ENCODE peak calls at places on chromosomes 5 and 9, in eight cellular contexts. C is activated T-cell treated with anti-CD3 and anti-CD28 coated beads for 4 hours; D is stimulated activated CD8-positive, alpha-beta memory T cell treated with anti-CD3 and anti-CD28 coated beads, Interleukin-7, amount 100 ng/mL, for 1 hour; S is occipital lobe; F is GM04503; H is esophagus muscularis mucosa; L is HT1080; K is A172. Q is an unnamed sample.

GRCh38 chr9:15357050-15357653 is 50.1 kb upstream of the TTC39B start:
- DNase-seq in C (no peak), D (no peak), S (no peak), F (no peak), H (no peak), L (no peak), K (no peak), Q (no peak)

GRCh38 chr5:76397200-76397599 is 5.9 kb upstream of the IQGAP2 start:
- DNase-seq in C (no peak), D (no peak), S (no peak), F (no peak), H (no peak), L (no peak), K (no peak), Q (no peak)

GRCh38 chr9:28341913-28342312 is 768.6 kb upstream of the C9orf72 start:
- DNase-seq in C (no peak), D (no peak), S (no peak), F (no peak), H (no peak), L (no peak), K (no peak), Q (no peak)

GRCh38 chr5:16773990-16774389 is 157.2 kb upstream of the RETREG1 start:
- DNase-seq in C (no peak), D (no peak), S (no peak), F (peak), H (no peak), L (no peak), K (no peak), Q (no peak)

GRCh38 chr5:149337746-149338145 is 7.6 kb upstream of the GRPEL2 start:
- DNase-seq in C (no peak), D (no peak), S (no peak), F (no peak), H (no peak), L (no peak), K (no peak), Q (no peak)

GRCh38 chr5:98933446-98934072 is 4.8 kb upstream of the CHD1 start:
- DNase-seq in C (peak), D (no peak), S (no peak), F (no peak), H (no peak), L (no peak), K (no peak), Q (no peak)

GRCh38 chr9:114616684-114617520 is 5.8 kb downstream of the TMEM268 start:
- DNase-seq in C (no peak), D (no peak), S (no peak), F (no peak), H (no peak), L (no peak), K (no peak), Q (no peak)

GRCh38 chr5:128403350-128403749 is 134.7 kb downstream of the FBN2 start:
- DNase-seq in C (no peak), D (no peak), S (no peak), F (no peak), H (no peak), L (no peak), K (no peak), Q (no peak)

GRCh38 chr5:169423580-169424278 is 122.8 kb upstream of the SLIT3 start:
- DNase-seq in C (no peak), D (no peak), S (no peak), F (no peak), H (no peak), L (no peak), K (no peak), Q (no peak)

GRCh38 chr5:170105643-170106611 is at the start of gene FOXI1:
- DNase-seq in C (no peak), D (no peak), S (no peak), F (no peak), H (no peak), L (no peak), K (no peak), Q (peak)

GRCh38 chr5:138466058-138466899 is 1.0 kb downstream of the EGR1 start:
- DNase-seq in C (no peak), D (no peak), S (no peak), F (no peak), H (no peak), L (no peak), K (no peak), Q (no peak)

GRCh38 chr9:87280421-87280820 is 217.2 kb upstream of the DAPK1 start:
- DNase-seq in C (no peak), D (no peak), S (no peak), F (peak), H (no peak), L (peak), K (peak), Q (no peak)

GRCh38 chr5:179371681-179372675 is 26.7 kb upstream of the ADAMTS2 start:
- DNase-seq in C (no peak), D (no peak), S (no peak), F (no peak), H (no peak), L (no peak), K (no peak), Q (peak)

GRCh38 chr9:94534901-94535300 is 20.0 kb upstream of the PCAT7 start:
- DNase-seq in C (no peak), D (no peak), S (no peak), F (no peak), H (no peak), L (no peak), K (peak), Q (no peak)

Q was measured in type B pancreatic cell.